ENCODE peak calls at places on chromosomes 4 and X, in seven cellular contexts. S is uterus, M is tibial nerve, T is H54, D is breast epithelium, X is ovary, N is A549. V is an unnamed sample.
A peak's percentile ranks its signal among the peaks of the same experiment; 100 is the strongest.

GRCh38 chr4:5330339-5330738 is 279.1 kb downstream of the STK32B start:
- DNase-seq in S (no peak), M (no peak), T (no peak), D (no peak), X (no peak), N (no peak), V (no peak)

GRCh38 chrX:68894513-68895338 is 65.9 kb downstream of the EFNB1 start:
- DNase-seq in S (peak; percentile 69), M (peak; percentile 30), T (no peak), D (peak; percentile 53), X (peak; percentile 43), N (no peak), V (no peak)

GRCh38 chr4:73899321-73899720 is 30.1 kb downstream of the CXCL1 start:
- DNase-seq in S (no peak), M (no peak), T (no peak), D (no peak), X (no peak), N (no peak), V (no peak)

GRCh38 chr4:25500626-25501318 is 123.7 kb downstream of the ANAPC4 start:
- DNase-seq in S (no peak), M (no peak), T (no peak), D (no peak), X (no peak), N (no peak), V (no peak)

GRCh38 chr4:8737601-8738279 is 133.9 kb downstream of the HMX1 start:
- DNase-seq in S (no peak), M (no peak), T (no peak), D (peak; percentile 46), X (no peak), N (no peak), V (no peak)

GRCh38 chrX:145953628-145954027 is 136.0 kb downstream of the SLITRK2 start:
- DNase-seq in S (no peak), M (no peak), T (no peak), D (no peak), X (no peak), N (no peak), V (no peak)

GRCh38 chr4:81807927-81808672 is 336.4 kb upstream of the RASGEF1B start:
- DNase-seq in S (no peak), M (no peak), T (no peak), D (no peak), X (no peak), N (no peak), V (no peak)

GRCh38 chr4:107721436-107722090 is 1.5 kb upstream of the PAPSS1 start:
- DNase-seq in S (peak; percentile 24), M (no peak), T (no peak), D (no peak), X (no peak), N (no peak), V (no peak)

GRCh38 chr4:173176010-173176409 is 7.4 kb downstream of the GALNT7 start:
- DNase-seq in S (no peak), M (no peak), T (no peak), D (no peak), X (no peak), N (no peak), V (no peak)

GRCh38 chrX:154481911-154482601 is 3.0 kb upstream of the LAGE3 start:
- DNase-seq in S (no peak), M (no peak), T (no peak), D (no peak), X (no peak), N (no peak), V (no peak)

GRCh38 chrX:154481195-154481594 is 2.1 kb upstream of the LAGE3 start:
- DNase-seq in S (no peak), M (no peak), T (no peak), D (no peak), X (no peak), N (no peak), V (no peak)

GRCh38 chrX:154477891-154478477 is 1.1 kb downstream of the LAGE3 start:
- DNase-seq in S (peak; percentile 26), M (no peak), T (no peak), D (no peak), X (peak; percentile 31), N (no peak), V (no peak)

GRCh38 chrX:154476821-154477220 is 2.3 kb downstream of the LAGE3 start:
- DNase-seq in S (no peak), M (no peak), T (no peak), D (no peak), X (peak; percentile 22), N (no peak), V (no peak)

DNA sequence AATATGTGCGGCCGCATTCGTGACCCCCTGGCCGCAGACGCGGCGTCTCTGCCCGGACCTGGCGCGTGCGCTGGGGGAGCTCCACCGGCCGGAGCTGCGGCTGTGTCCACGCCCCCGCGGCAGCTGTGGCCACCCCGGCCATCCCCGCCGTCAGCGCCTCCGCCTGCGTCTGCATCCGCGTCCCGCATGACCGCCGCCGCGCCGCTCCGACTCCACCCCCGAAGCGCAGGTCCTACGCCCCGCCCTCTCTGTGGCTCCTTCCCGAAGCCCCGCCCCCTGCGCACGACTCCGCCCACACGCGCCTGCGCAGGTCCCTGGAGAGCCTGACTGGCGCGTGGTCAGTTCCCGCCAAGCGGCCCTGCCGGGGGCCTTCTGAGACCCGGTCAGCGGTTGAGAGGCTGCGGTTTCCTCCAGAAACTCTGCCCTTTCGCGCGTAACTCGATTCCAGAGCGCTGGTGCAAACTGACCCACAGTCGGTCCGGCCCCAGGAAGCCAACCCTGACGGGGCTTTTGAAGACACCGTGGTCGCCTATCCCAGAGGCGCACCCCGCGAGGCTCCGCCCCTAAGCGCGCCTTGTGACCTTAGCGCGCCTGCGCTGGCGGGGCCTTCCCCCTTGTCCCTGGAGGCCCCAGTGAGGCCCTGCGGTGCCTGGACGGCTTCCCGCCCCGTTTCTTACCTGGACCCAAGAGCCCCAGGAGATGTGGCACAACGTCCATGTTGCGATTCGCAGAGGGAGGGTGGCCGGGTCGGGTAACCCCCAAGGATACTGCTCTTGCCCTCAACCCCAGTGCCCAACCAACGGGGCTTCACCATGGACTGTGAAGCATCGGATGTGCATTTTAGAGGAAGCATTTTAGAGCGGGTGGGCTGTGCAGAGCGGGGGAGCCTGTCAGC is at the start of gene LAGE3:
- DNase-seq in S (peak; percentile 91), M (peak; percentile 86), T (peak; percentile 83), D (peak; percentile 90), X (peak; percentile 94), N (peak; percentile 83), V (peak; percentile 92)
- TF ChIP-seq POLR2A in S (peak; percentile 52), M (peak; percentile 57), T (peak; percentile 64), D (no peak), X (peak; percentile 25), N (peak; percentile 66), V (peak; percentile 63)

DNA sequence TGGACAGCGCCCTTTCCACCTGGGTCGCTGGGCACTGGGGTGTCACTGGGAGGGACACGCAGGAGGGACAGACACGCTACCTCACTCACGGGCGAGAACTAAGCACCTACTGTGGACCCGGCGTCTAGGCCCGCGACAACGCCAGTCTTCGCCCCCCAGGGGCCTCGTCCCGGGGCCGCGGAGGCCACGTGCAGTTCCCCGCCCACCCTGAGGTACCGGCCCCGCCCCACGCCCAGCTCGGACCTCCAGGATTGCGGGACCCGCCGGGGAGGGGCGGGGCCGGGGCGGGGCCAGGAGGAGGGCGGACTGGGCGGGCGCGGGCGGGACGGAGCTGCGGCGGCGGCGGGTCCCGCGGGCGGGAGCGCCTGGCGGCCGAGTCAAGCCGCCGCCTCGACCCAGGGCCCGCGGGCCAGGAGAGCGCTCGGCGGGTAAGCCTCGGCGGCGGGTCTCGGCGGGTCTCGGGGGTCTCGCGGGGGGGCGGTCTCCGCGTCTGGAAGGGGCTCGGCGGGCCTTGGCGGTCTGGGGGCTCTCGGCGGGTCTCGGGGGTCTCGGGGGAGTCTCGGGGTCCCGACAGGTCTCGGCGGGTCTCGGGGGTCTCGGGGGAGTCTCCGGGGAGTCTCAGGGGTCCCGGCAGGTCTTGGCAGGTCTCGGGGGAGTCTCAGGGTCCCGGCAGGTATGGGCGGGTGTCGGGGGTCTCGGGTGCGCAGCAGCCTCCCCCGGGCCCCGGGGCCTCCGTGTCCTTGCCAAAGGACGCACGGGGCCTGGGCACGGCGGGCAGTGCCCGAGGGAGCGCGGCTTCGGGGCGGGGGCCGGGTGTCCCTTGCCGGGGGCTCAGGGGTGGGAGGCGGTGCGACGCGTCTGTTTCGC is at the start of gene SH3BP2:
- DNase-seq in S (peak; percentile 74), M (peak; percentile 73), T (peak; percentile 53), D (peak; percentile 47), X (peak; percentile 81), N (peak; percentile 47), V (peak; percentile 76)
- TF ChIP-seq POLR2A in S (peak; percentile 17), M (peak; percentile 43), T (peak; percentile 60), D (no peak), X (no peak), N (no peak), V (no peak)

GRCh38 chr4:166259081-166259480 is 386.0 kb downstream of the TLL1 start:
- DNase-seq in S (no peak), M (no peak), T (no peak), D (no peak), X (no peak), N (no peak), V (no peak)

GRCh38 chr4:166257276-166257675 is 384.2 kb downstream of the TLL1 start:
- DNase-seq in S (no peak), M (no peak), T (no peak), D (no peak), X (no peak), N (no peak), V (no peak)

GRCh38 chr4:166252487-166253402 is 379.7 kb downstream of the TLL1 start:
- DNase-seq in S (no peak), M (no peak), T (no peak), D (no peak), X (no peak), N (no peak), V (no peak)

GRCh38 chr4:166257891-166258290 is 384.9 kb downstream of the TLL1 start:
- DNase-seq in S (no peak), M (no peak), T (no peak), D (no peak), X (no peak), N (no peak), V (no peak)
- TF ChIP-seq POLR2A in S (no peak), M (no peak), T (no peak), D (no peak), X (no peak), N (no peak), V (no peak)

GRCh38 chr4:103076777-103077347 is 301 bp upstream of the SLC9B2 start:
- DNase-seq in S (no peak), M (no peak), T (no peak), D (no peak), X (no peak), N (no peak), V (no peak)
- TF ChIP-seq POLR2A in S (no peak), M (no peak), T (no peak), D (no peak), X (no peak), N (no peak), V (no peak)

DNA sequence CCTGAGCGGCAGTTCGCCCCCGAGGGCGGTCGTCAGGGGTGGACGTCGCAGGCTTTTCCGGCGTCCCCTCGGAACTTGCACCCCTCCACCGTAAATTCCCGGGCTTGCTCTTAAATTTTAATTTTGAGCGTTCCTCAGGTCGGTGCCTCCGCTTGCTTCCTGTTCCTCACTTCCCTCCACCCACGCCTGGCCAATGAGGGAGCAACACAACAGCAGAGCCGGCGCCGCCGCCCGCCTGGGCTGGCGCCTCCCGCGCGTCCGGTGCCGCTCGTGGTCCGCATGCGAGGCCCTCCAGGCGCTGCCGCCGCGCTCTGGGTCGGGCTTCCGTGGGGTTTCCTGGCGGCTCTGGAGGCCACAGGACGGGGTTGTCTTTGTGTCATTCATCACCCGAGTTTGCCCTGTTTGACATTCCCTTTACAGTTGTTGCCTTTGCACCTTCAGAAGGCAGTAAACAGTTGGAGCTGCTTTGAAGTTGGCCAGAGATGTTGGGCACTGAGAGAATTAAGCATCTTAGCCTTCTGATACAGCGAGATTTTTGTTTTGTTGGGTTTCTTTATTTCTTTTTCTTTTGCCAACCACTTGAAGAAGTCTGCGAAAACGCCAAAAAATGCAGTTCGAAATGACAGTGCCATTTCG is 692 bp downstream of the SPCS3 start:
- DNase-seq in S (peak; percentile 85), M (peak; percentile 77), T (peak; percentile 39), D (peak; percentile 81), X (peak; percentile 82), N (peak; percentile 66), V (peak; percentile 67)
- TF ChIP-seq POLR2A in S (peak; percentile 26), M (peak; percentile 13), T (peak; percentile 25), D (no peak), X (peak; percentile 20), N (peak; percentile 14), V (no peak)